ENCODE peak calls at places on chromosome 15, in seven cellular contexts. K is GM23248, O is PC-3, G is HCT116, P is hepatocyte, M is MM.1S, Z is OCI-LY7. F is an unnamed sample.

GRCh38 chr15:69755571-69756310 is 303.1 kb downstream of the RPLP1 start:
- DNase-seq in K (no peak), O (no peak), G (no peak), P (no peak), M (peak), Z (peak), F (no peak)

GRCh38 chr15:82045892-82046667 is at the start of gene MEX3B:
- DNase-seq in K (peak), O (peak), G (peak), P (peak), M (peak), Z (peak), F (peak)

GRCh38 chr15:40637221-40637745 is 43.2 kb downstream of the KNL1 start:
- DNase-seq in K (no peak), O (no peak), G (no peak), P (no peak), M (no peak), Z (no peak), F (no peak)

GRCh38 chr15:42108189-42108588 is 13.8 kb upstream of the PLA2G4D start:
- DNase-seq in K (no peak), O (no peak), G (no peak), P (no peak), M (no peak), Z (no peak), F (no peak)

GRCh38 chr15:41417418-41417811 is 520 bp downstream of the RTF1 start:
- DNase-seq in K (peak), O (peak), G (no peak), P (peak), M (no peak), Z (peak), F (peak)

GRCh38 chr15:98906712-98907083 is 100.9 kb downstream of the PGPEP1L start:
- DNase-seq in K (peak), O (peak), G (no peak), P (no peak), M (no peak), Z (no peak), F (no peak)

GRCh38 chr15:81334768-81335447 is 11.0 kb upstream of the STARD5 start:
- DNase-seq in K (no peak), O (no peak), G (no peak), P (peak), M (no peak), Z (no peak), F (no peak)

GRCh38 chr15:63978511-63979226 is 67.6 kb downstream of the DAPK2 start:
- DNase-seq in K (peak), O (no peak), G (no peak), P (no peak), M (no peak), Z (no peak), F (peak)

GRCh38 chr15:68252925-68253534 is 23.5 kb upstream of the CLN6 start:
- DNase-seq in K (peak), O (peak), G (peak), P (peak), M (peak), Z (peak), F (peak)

GRCh38 chr15:78715930-78716329 is 74.9 kb upstream of the CHRNB4 start:
- DNase-seq in K (peak), O (peak), G (no peak), P (no peak), M (no peak), Z (no peak), F (no peak)

DNA sequence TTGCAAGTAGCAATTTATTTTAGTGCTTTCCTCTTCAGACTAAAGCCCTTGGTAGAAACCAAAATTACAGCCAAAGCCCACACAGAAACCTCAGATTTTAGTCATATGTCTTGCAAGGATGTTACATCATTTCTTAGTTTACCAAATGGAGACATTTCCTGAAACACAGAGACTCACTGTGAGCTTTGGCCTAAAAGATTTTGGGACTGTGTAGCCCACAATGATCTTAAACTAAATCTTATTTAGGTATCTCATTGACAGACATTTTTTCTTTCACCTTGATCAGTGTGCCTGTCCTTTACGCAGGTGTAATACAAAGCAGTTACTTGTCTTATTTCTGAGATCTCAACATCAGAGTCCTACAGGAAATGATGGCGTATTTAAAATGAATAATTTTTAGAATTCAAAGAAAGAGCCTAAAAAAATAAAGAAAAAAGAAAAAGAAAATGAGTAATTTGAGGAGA is 27.8 kb upstream of the AP4E1 start:
- DNase-seq in K (peak), O (peak), G (no peak), P (no peak), M (no peak), Z (peak), F (no peak)
- TF ChIP-seq EZH2phosphoT487 in K (no peak), O (no peak), G (no peak), P (no peak), M (no peak), Z (no peak), F (no peak)

GRCh38 chr15:59300618-59301139 is 72.0 kb downstream of the MYO1E start:
- DNase-seq in K (no peak), O (no peak), G (no peak), P (no peak), M (no peak), Z (no peak), F (no peak)
- H3K4me3 ChIP-seq in K (peak), O (peak), G (peak), P (no peak), M (peak), Z (peak), F (no peak)

GRCh38 chr15:74376226-74376625 is 8.8 kb upstream of the CYP11A1 start:
- DNase-seq in K (no peak), O (no peak), G (no peak), P (no peak), M (no peak), Z (no peak), F (no peak)

GRCh38 chr15:74375303-74375693 is 7.9 kb upstream of the CYP11A1 start:
- DNase-seq in K (peak), O (peak), G (peak), P (peak), M (peak), Z (peak), F (peak)

GRCh38 chr15:74377831-74378766 is 10.7 kb upstream of the CYP11A1 start:
- DNase-seq in K (no peak), O (no peak), G (no peak), P (no peak), M (no peak), Z (no peak), F (no peak)

GRCh38 chr15:74378853-74379252 is 11.4 kb upstream of the CYP11A1 start:
- DNase-seq in K (peak), O (no peak), G (no peak), P (peak), M (no peak), Z (no peak), F (no peak)

GRCh38 chr15:74376825-74377581 is 9.6 kb upstream of the CYP11A1 start:
- DNase-seq in K (no peak), O (no peak), G (no peak), P (no peak), M (no peak), Z (no peak), F (no peak)
- TF ChIP-seq EZH2phosphoT487 in K (no peak), O (no peak), G (no peak), P (no peak), M (no peak), Z (no peak), F (no peak)

DNA sequence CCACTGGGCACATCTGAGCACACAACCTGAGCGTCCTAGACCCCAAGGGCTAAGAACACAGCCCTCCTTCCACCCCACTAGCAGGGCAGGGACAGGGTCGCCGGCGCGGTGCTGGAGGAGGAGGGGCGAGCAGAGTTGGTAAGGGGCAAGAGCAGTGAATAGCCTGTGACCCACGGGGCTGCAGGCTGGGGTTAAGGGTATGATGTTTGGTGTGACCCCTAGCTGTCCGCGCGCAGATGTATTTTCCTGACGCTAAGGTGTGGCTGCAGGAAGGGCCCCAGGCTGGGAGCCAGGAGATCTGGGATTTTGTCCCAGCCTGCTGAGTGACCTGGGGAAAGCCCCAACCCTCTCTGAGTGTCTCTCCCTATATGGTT is 1.3 kb upstream of the C15orf39 start:
- DNase-seq in K (no peak), O (no peak), G (no peak), P (no peak), M (no peak), Z (no peak), F (no peak)
- H3K4me3 ChIP-seq in K (no peak), O (no peak), G (peak), P (no peak), M (peak), Z (peak), F (no peak)

GRCh38 chr15:92082217-92082843 is 228.8 kb downstream of the SLCO3A1 start:
- DNase-seq in K (peak), O (peak), G (peak), P (peak), M (peak), Z (peak), F (peak)
- TF ChIP-seq EZH2phosphoT487 in K (no peak), O (no peak), G (no peak), P (no peak), M (no peak), Z (no peak), F (no peak)

GRCh38 chr15:48334260-48334659 is 3.0 kb downstream of the DUT start:
- DNase-seq in K (no peak), O (no peak), G (no peak), P (no peak), M (no peak), Z (no peak), F (no peak)
- H3K4me3 ChIP-seq in K (no peak), O (peak), G (no peak), P (no peak), M (no peak), Z (peak), F (no peak)

GRCh38 chr15:83285979-83286553 is 1.6 kb upstream of the BNC1 start:
- DNase-seq in K (peak), O (peak), G (no peak), P (peak), M (no peak), Z (no peak), F (no peak)

GRCh38 chr15:83287541-83288027 is 3.1 kb upstream of the BNC1 start:
- DNase-seq in K (peak), O (peak), G (no peak), P (no peak), M (no peak), Z (no peak), F (no peak)

GRCh38 chr15:83288381-83288801 is 3.9 kb upstream of the BNC1 start:
- DNase-seq in K (peak), O (peak), G (no peak), P (no peak), M (peak), Z (no peak), F (no peak)

GRCh38 chr15:83290236-83290635 is 5.8 kb upstream of the BNC1 start:
- DNase-seq in K (no peak), O (no peak), G (no peak), P (no peak), M (no peak), Z (no peak), F (no peak)

DNA sequence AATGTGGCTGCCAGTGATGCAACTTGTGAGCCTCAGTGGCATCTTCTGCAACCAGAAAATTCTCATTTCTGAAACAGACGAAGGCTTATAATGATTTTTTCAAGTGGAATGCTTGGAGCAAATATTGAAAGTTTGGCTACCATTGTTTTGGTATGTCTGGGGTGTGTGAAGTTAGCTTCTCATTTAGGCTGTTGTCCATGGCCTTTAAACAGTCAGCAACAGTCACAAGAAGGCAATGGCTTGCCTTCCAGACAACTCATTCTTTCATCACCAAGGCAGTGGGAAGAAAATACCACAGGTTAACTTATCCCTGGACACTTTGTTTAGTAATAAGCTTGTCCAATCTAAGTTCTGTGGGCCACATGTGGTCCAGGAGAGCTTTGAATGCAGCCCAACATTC is 4.7 kb upstream of the BNC1 start:
- DNase-seq in K (peak), O (peak), G (no peak), P (no peak), M (no peak), Z (no peak), F (no peak)
- TF ChIP-seq EZH2phosphoT487 in K (no peak), O (no peak), G (no peak), P (no peak), M (no peak), Z (no peak), F (no peak)

GRCh38 chr15:31774045-31774444 is 256.3 kb upstream of the CHRNA7 start:
- DNase-seq in K (no peak), O (no peak), G (no peak), P (no peak), M (no peak), Z (no peak), F (peak)

GRCh38 chr15:31781261-31781660 is 249.1 kb upstream of the CHRNA7 start:
- DNase-seq in K (no peak), O (no peak), G (no peak), P (no peak), M (no peak), Z (no peak), F (no peak)

GRCh38 chr15:31776039-31776438 is 254.3 kb upstream of the CHRNA7 start:
- DNase-seq in K (no peak), O (no peak), G (no peak), P (no peak), M (no peak), Z (no peak), F (no peak)
- H3K4me3 ChIP-seq in K (no peak), O (no peak), G (no peak), P (no peak), M (no peak), Z (no peak), F (no peak)

F was measured in neural progenitor cell.